ENCODE peak calls at places on chromosomes 7 and 10, in nine cellular contexts. P, K, L, F, Q, J, Y, X and T are unnamed samples.

GRCh38 chr10:118957966-118958365 is 71.5 kb upstream of the NANOS1 start:
- DNase-seq in K (no peak), F (no peak), Q (peak; percentile 42), J (no peak), P (no peak), Y (no peak), X (no peak), L (no peak), T (no peak)

GRCh38 chr7:74439546-74439945 is 14.2 kb upstream of the GTF2IRD1 start:
- DNase-seq in Q (no peak), L (no peak), Y (no peak), P (no peak), J (no peak), X (no peak), F (no peak), K (no peak), T (no peak)

GRCh38 chr10:132407846-132408278 is 10.9 kb downstream of the PWWP2B start:
- DNase-seq in K (peak; percentile 90), P (peak; percentile 93), J (peak; percentile 44), Q (peak; percentile 90), L (no peak), Y (peak; percentile 92), X (peak; percentile 91), F (peak; percentile 61), T (no peak)

GRCh38 chr7:32204361-32205018 is 134.3 kb upstream of the PDE1C start:
- DNase-seq in X (peak; percentile 54), Y (peak; percentile 44), Q (peak; percentile 87), J (peak; percentile 68), P (peak; percentile 61), K (no peak), F (peak; percentile 74), L (no peak), T (no peak)

GRCh38 chr10:53432035-53432434 is 659.5 kb upstream of the MBL2 start:
- DNase-seq in Q (no peak), J (no peak), X (no peak), F (no peak), L (no peak), P (no peak), K (no peak), Y (no peak), T (no peak)

GRCh38 chr7:7122701-7123281 is 59.6 kb upstream of the C1GALT1 start:
- DNase-seq in Q (no peak), F (no peak), P (no peak), X (no peak), Y (no peak), J (no peak), L (no peak), K (no peak), T (no peak)

GRCh38 chr7:96778263-96778662 is 68.6 kb upstream of the SEM1 start:
- DNase-seq in K (no peak), X (no peak), L (no peak), Q (no peak), J (no peak), F (no peak), Y (no peak), P (no peak), T (no peak)

GRCh38 chr10:102419561-102420442 is 834 bp upstream of the FBXL15 start:
- DNase-seq in P (peak; percentile 71), L (peak; percentile 69), J (peak; percentile 62), Y (no peak), Q (peak; percentile 73), F (no peak), K (no peak), X (peak; percentile 63), T (peak; percentile 63)

GRCh38 chr7:126778101-126778500 is 474.6 kb downstream of the GRM8 start:
- DNase-seq in Y (no peak), X (no peak), P (no peak), F (no peak), L (no peak), Q (no peak), J (no peak), K (no peak), T (no peak)

GRCh38 chr7:150627959-150628358 is 4.2 kb downstream of the GIMAP6 start:
- DNase-seq in Q (no peak), F (no peak), K (no peak), P (no peak), Y (no peak), L (no peak), J (no peak), X (no peak), T (no peak)

GRCh38 chr7:106840342-106840741 is 24.7 kb upstream of the PIK3CG start:
- DNase-seq in Y (no peak), L (no peak), P (no peak), J (no peak), K (no peak), F (no peak), Q (no peak), X (no peak), T (no peak)

GRCh38 chr7:15433154-15433553 is 128.7 kb downstream of the AGMO start:
- DNase-seq in F (no peak), Q (no peak), P (no peak), Y (no peak), J (no peak), K (no peak), L (no peak), X (no peak), T (no peak)
- H3K9me3 ChIP-seq in F (no peaks in the 10 kb centered on the region), Q (no peaks in the 10 kb centered on the region), P (no peaks in the 10 kb centered on the region), Y (no peaks in the 10 kb centered on the region), J (no peaks in the 10 kb centered on the region), K (no peaks in the 10 kb centered on the region), L (no peaks in the 10 kb centered on the region), X (no peaks in the 10 kb centered on the region), T (no peaks in the 10 kb centered on the region)

DNA sequence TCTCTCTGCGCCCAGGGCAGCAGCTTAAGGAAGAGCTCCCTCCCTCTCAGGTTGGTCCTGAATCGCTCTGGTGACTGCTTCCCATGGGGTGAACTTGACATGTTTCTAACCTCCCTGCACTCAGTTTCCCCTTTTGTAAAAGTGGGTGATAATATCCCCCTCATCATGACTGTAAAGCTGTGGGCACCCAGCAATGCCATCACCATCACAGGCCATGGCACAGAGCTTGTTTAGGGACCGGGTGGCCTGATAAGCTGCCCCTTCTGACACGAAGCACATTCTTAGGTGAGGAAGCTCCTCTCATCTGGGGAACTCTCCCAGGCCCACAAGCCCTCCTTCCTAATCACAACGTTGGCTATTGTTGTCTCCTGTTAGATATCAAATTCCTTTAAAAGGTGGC is 972.8 kb upstream of the ZNF722 start:
- DNase-seq in L (no peak), Y (no peak), P (no peak), J (no peak), X (no peak), F (no peak), Q (no peak), K (no peak), T (no peak)
- H3K9me3 ChIP-seq in L (peaks cover 13% of the 10 kb centered on the region), Y (no peaks in the 10 kb centered on the region), P (no peaks in the 10 kb centered on the region), J (no peaks in the 10 kb centered on the region), X (no peaks in the 10 kb centered on the region), F (no peaks in the 10 kb centered on the region), Q (no peaks in the 10 kb centered on the region), K (no peaks in the 10 kb centered on the region), T (peaks cover 10% of the 10 kb centered on the region)

DNA sequence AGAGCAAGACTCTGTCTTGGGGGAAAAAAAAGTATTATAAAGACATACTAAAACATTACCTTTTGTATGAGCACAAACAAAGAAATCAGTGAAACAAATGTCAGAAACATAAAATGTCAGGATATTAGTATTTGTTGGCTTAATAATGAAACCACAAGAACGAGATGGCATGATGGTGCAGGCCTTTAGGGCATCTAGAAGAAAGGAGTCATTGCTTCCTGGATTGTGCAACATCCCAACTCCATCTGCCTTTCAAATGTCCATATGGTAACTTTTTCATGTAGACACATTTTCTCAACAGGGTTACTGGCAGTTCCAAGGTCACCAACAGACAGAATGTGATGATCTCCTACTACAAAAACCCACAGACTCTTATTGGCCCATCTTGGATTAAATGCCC is 96.6 kb downstream of the ZNF248 start:
- DNase-seq in Y (no peak), L (no peak), Q (no peak), F (no peak), P (no peak), K (no peak), X (no peak), J (no peak), T (no peak)
- H3K9me3 ChIP-seq in Y (no peaks in the 10 kb centered on the region), L (peaks cover 50% of the 10 kb centered on the region), Q (no peaks in the 10 kb centered on the region), F (no peaks in the 10 kb centered on the region), P (no peaks in the 10 kb centered on the region), K (peaks cover 5% of the 10 kb centered on the region), X (peaks cover 13% of the 10 kb centered on the region), J (peaks cover 21% of the 10 kb centered on the region), T (no peaks in the 10 kb centered on the region)

GRCh38 chr10:15504101-15504840 is 133.2 kb upstream of the FAM171A1 start:
- DNase-seq in P (no peak), Y (no peak), F (no peak), X (no peak), J (no peak), L (no peak), Q (no peak), K (no peak), T (no peak)
- H3K9me3 ChIP-seq in P (no peaks in the 10 kb centered on the region), Y (no peaks in the 10 kb centered on the region), F (no peaks in the 10 kb centered on the region), X (no peaks in the 10 kb centered on the region), J (peaks cover 2% of the 10 kb centered on the region), L (no peaks in the 10 kb centered on the region), Q (no peaks in the 10 kb centered on the region), K (no peaks in the 10 kb centered on the region), T (no peaks in the 10 kb centered on the region)

DNA sequence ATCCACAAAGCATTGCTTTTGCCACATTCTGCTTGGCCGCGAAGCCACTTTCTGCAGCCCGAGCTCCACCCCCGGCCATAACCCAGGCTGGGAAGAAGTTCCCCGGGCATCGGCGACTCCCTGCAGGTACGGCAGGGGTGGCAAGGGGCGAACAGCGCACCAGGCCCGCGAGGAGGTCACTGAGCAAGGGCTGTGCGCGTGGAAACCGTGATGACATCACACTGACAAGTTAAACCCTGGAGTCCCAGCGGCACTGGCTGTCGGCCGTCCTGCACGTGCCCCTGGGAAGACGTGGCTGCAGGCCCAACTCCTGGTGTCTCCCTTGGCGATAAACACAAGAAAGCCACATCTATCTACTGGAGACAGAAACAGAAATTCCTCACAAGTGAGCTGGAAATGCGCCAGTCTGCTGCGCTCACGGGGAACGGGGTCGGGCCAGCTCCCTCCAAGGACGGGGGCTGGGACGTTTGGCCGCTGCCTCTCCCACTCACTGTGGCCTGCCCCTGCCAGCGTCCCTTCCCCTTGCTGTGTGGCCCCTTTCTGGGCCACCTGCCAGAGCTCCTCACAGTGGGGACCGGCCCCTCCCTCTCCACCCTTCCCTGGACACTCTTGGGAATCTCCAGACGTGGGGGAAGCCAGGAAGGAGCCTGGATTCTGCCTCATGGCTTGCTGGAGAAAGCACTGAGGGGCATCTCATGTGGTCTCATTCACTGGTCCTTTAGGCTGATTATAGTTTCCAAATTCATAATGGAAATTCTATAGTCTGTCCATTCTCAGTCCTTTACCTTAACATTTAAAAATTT is 326.5 kb downstream of the DNAJB6 start:
- DNase-seq in P (no peak), Q (no peak), J (no peak), Y (no peak), K (no peak), F (no peak), L (no peak), X (no peak), T (no peak)
- H3K9me3 ChIP-seq in P (no peaks in the 10 kb centered on the region), Q (no peaks in the 10 kb centered on the region), J (no peaks in the 10 kb centered on the region), Y (no peaks in the 10 kb centered on the region), K (no peaks in the 10 kb centered on the region), F (no peaks in the 10 kb centered on the region), L (no peaks in the 10 kb centered on the region), X (no peaks in the 10 kb centered on the region), T (no peaks in the 10 kb centered on the region)

GRCh38 chr7:158261362-158262235 is 326.0 kb downstream of the PTPRN2 start:
- DNase-seq in Y (no peak), X (no peak), J (no peak), K (peak; percentile 26), Q (no peak), P (no peak), F (no peak), L (no peak), T (no peak)
- H3K9me3 ChIP-seq in Y (no peaks in the 10 kb centered on the region), X (no peaks in the 10 kb centered on the region), J (no peaks in the 10 kb centered on the region), K (no peaks in the 10 kb centered on the region), Q (no peaks in the 10 kb centered on the region), P (no peaks in the 10 kb centered on the region), F (no peaks in the 10 kb centered on the region), L (no peaks in the 10 kb centered on the region), T (no peaks in the 10 kb centered on the region)